ENCODE peak calls at places on chromosome 17, in four cellular contexts. One of them, this sample, is unnamed.

GRCh38 chr17:57706761-57707160 is 38.3 kb downstream of the CCDC182 start:
- DNase-seq in ascending aorta: peak
- DNase-seq in lung: peak
- DNase-seq in PC-3: no peak
- DNase-seq in this sample: no peak

GRCh38 chr17:40614431-40615294 is 33.0 kb downstream of the SMARCE1 start:
- DNase-seq in PC-3: no peak
- DNase-seq in ascending aorta: no peak
- DNase-seq in lung: peak
- DNase-seq in this sample: no peak

GRCh38 chr17:50264263-50265113 is 9.8 kb upstream of the TMEM92 start:
- DNase-seq in PC-3: no peak
- DNase-seq in ascending aorta: peak
- DNase-seq in lung: no peak
- DNase-seq in this sample: no peak

GRCh38 chr17:36602924-36603384 is 1.6 kb downstream of the MRM1 start:
- DNase-seq in PC-3: peak
- DNase-seq in lung: peak
- DNase-seq in ascending aorta: peak
- DNase-seq in this sample: no peak

GRCh38 chr17:52306314-52306713 is 147.8 kb upstream of the CA10 start:
- DNase-seq in lung: no peak
- DNase-seq in PC-3: no peak
- DNase-seq in ascending aorta: no peak
- DNase-seq in this sample: no peak

GRCh38 chr17:13888043-13888442 is 181.3 kb upstream of the COX10 start:
- DNase-seq in lung: no peak
- DNase-seq in PC-3: peak
- DNase-seq in ascending aorta: no peak
- DNase-seq in this sample: no peak

GRCh38 chr17:65914784-65915342 is 277.1 kb downstream of the CEP112 start:
- DNase-seq in ascending aorta: no peak
- DNase-seq in lung: no peak
- DNase-seq in PC-3: peak
- DNase-seq in this sample: no peak

GRCh38 chr17:49565948-49566491 is 9.7 kb upstream of the NXPH3 start:
- DNase-seq in PC-3: peak
- DNase-seq in ascending aorta: peak
- DNase-seq in lung: peak
- DNase-seq in this sample: no peak

GRCh38 chr17:61323015-61323379 is 76.6 kb upstream of the TBX2 start:
- DNase-seq in lung: no peak
- DNase-seq in PC-3: no peak
- DNase-seq in ascending aorta: no peak
- DNase-seq in this sample: no peak

GRCh38 chr17:69213059-69213813 is 15.4 kb downstream of the ABCA10 start:
- DNase-seq in lung: no peak
- DNase-seq in ascending aorta: no peak
- DNase-seq in PC-3: no peak
- DNase-seq in this sample: no peak

GRCh38 chr17:12365805-12366204 is 299.9 kb upstream of the MYOCD start:
- DNase-seq in lung: no peak
- DNase-seq in PC-3: no peak
- DNase-seq in ascending aorta: peak
- DNase-seq in this sample: no peak

GRCh38 chr17:43591750-43592562 is 45.8 kb upstream of the ETV4 start:
- DNase-seq in PC-3: peak
- DNase-seq in lung: peak
- DNase-seq in ascending aorta: peak
- DNase-seq in this sample: no peak

GRCh38 chr17:75271955-75272847 is 1.2 kb upstream of the MIF4GD start:
- DNase-seq in PC-3: peak
- DNase-seq in ascending aorta: no peak
- DNase-seq in lung: no peak
- DNase-seq in this sample: no peak

GRCh38 chr17:42879596-42879985 is 21.0 kb upstream of the G6PC1 start:
- DNase-seq in ascending aorta: no peak
- DNase-seq in lung: no peak
- DNase-seq in PC-3: no peak
- DNase-seq in this sample: no peak

GRCh38 chr17:1928976-1929375 is 96.2 kb downstream of the RTN4RL1 start:
- DNase-seq in ascending aorta: no peak
- DNase-seq in PC-3: no peak
- DNase-seq in lung: no peak
- DNase-seq in this sample: no peak

GRCh38 chr17:35788504-35788998 is 6.9 kb downstream of the MMP28 start:
- DNase-seq in lung: no peak
- DNase-seq in ascending aorta: peak
- DNase-seq in PC-3: peak
- DNase-seq in this sample: peak

GRCh38 chr17:4968166-4968915 is 724 bp upstream of the SPAG7 start:
- DNase-seq in ascending aorta: no peak
- DNase-seq in PC-3: no peak
- DNase-seq in lung: no peak
- DNase-seq in this sample: peak

GRCh38 chr17:17439971-17440843 is 36.6 kb upstream of the MED9 start:
- DNase-seq in PC-3: peak
- DNase-seq in lung: peak
- DNase-seq in ascending aorta: no peak
- DNase-seq in this sample: peak

GRCh38 chr17:33500141-33500540 is 207.0 kb upstream of the ASIC2 start:
- DNase-seq in ascending aorta: no peak
- DNase-seq in PC-3: no peak
- DNase-seq in lung: no peak
- DNase-seq in this sample: no peak

GRCh38 chr17:13931111-13931526 is 138.2 kb upstream of the COX10 start:
- DNase-seq in PC-3: peak
- DNase-seq in lung: peak
- DNase-seq in ascending aorta: no peak
- DNase-seq in this sample: no peak

GRCh38 chr17:74442670-74443515 is 11.0 kb downstream of the GPRC5C start:
- DNase-seq in PC-3: peak
- DNase-seq in lung: peak
- DNase-seq in ascending aorta: peak
- DNase-seq in this sample: no peak

GRCh38 chr17:36879027-36879426 is 58.2 kb upstream of the LHX1 start:
- DNase-seq in lung: no peak
- DNase-seq in PC-3: no peak
- DNase-seq in ascending aorta: no peak
- DNase-seq in this sample: no peak

DNA sequence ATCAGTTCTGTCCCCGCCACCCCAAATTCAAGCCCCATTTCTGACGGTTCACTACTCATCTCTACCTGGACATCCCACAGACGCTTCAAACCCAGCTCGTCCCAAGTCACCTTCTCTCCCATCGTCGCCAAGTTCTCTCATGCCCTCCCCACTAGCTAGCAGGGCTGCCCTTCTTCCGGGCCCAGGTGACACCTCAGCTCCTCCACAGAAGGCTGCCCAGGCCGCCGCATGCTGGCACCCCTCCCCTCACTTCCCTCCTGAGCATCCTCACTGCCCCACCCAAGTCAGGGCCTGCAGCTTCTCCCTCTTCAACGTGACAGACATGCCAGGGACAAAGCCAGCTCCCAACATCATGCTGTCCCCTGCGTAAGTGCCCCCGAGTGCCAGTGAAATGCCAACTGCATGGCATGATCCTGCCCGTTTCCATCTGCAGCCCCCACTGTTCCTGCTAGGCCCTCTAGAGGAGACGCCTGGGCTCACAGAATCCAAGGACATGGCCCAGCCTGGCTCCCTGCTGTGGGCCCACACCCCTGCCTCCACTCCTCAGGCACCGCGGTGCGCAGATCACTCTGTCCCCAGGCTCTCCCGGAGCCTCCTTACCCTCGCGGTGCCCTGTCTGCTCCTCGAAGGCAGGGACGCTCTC is 5.9 kb downstream of the CYB561 start:
- DNase-seq in lung: no peak
- DNase-seq in PC-3: no peak
- DNase-seq in ascending aorta: no peak
- DNase-seq in this sample: no peak
- TF ChIP-seq CTCF in lung: no peak
- TF ChIP-seq CTCF in PC-3: no peak
- TF ChIP-seq CTCF in ascending aorta: no peak
- TF ChIP-seq CTCF in this sample: no peak

GRCh38 chr17:48546924-48547838 is 2.3 kb upstream of the HOXB2 start:
- DNase-seq in PC-3: no peak
- DNase-seq in lung: no peak
- DNase-seq in ascending aorta: no peak
- DNase-seq in this sample: no peak
- H3K4me3 ChIP-seq in PC-3: no peak
- H3K4me3 ChIP-seq in lung: no peak
- H3K4me3 ChIP-seq in ascending aorta: peak
- H3K4me3 ChIP-seq in this sample: peak

DNA sequence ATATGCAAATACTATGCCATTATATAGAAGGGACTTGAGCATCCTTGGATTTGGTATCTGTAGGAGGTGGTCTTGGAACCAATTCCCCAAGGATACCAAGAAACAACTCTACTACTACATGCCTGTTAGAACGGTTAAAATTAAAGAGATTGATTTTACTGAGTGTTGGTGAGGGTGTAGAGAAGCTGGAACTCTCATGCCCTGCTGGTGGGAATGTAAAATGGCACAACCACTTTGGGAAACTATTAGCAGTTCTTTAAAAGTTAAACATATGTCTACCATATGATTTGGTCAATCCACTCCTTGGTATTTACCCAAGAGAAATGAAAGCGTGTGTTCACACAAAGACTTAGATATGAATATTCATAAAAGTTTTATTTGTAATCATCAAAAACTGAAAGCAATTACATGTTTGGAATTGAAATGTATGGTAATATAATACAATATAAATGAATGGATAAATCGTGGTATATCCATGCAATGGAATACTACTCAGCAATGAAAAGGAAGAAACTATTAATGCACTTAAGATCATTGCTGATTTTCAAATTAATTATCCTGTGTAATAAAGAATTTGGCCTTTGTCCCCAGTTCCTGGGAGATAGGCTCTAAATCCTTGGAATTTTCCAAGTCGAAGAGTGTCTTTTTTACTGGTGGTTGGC is 7.8 kb downstream of the MFSD6L start:
- DNase-seq in PC-3: no peak
- DNase-seq in ascending aorta: no peak
- DNase-seq in lung: no peak
- DNase-seq in this sample: no peak
- TF ChIP-seq CTCF in PC-3: peak
- TF ChIP-seq CTCF in ascending aorta: no peak
- TF ChIP-seq CTCF in lung: no peak
- TF ChIP-seq CTCF in this sample: peak

DNA sequence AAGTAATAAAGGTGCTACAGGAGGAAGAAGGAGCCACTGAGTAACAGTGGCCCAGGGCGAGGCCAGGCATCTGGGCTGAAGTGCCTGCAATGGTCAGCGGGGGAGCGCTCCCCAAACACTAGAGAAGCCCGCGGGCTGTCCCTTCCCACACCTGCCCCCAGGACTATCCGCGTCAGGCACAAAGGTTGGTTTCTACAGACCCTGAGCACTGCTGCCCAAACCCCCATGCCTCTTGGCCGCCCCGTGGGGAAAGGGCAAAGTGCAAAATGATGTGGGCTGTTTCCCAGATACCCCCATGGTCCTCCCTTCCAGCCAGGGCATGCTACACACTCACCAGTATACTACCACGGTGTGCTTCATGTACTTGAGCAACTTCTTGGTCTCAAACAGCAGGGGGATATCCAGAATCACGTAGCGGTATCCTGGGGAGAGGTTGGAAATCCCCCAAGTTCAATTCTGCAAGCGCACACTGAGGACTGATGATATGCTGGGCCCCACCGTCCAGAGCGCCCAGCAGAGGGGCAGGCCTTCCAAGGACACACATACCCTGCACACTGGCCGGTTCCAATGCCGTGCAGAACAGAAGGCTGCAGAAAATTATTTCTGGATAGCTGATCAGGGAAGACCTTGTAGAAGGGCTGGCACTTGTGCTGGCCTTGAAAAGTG is 21.5 kb downstream of the DCAKD start:
- DNase-seq in lung: no peak
- DNase-seq in ascending aorta: no peak
- DNase-seq in PC-3: no peak
- DNase-seq in this sample: no peak
- H3K4me3 ChIP-seq in lung: no peak
- H3K4me3 ChIP-seq in ascending aorta: no peak
- H3K4me3 ChIP-seq in PC-3: no peak
- H3K4me3 ChIP-seq in this sample: no peak

GRCh38 chr17:72353502-72353901 is 232.7 kb downstream of the SOX9 start:
- DNase-seq in lung: no peak
- DNase-seq in ascending aorta: no peak
- DNase-seq in PC-3: no peak
- DNase-seq in this sample: no peak
- TF ChIP-seq CTCF in lung: no peak
- TF ChIP-seq CTCF in ascending aorta: no peak
- TF ChIP-seq CTCF in PC-3: no peak
- TF ChIP-seq CTCF in this sample: no peak

GRCh38 chr17:41678907-41679739 is 9.6 kb upstream of the EIF1 start:
- DNase-seq in ascending aorta: no peak
- DNase-seq in PC-3: peak
- DNase-seq in lung: peak
- DNase-seq in this sample: peak
- H3K4me3 ChIP-seq in ascending aorta: no peak
- H3K4me3 ChIP-seq in PC-3: peak
- H3K4me3 ChIP-seq in lung: peak
- H3K4me3 ChIP-seq in this sample: peak

GRCh38 chr17:80363120-80363515 is 51.8 kb upstream of the ENDOV start:
- DNase-seq in PC-3: no peak
- DNase-seq in lung: no peak
- DNase-seq in ascending aorta: no peak
- DNase-seq in this sample: no peak

GRCh38 chr17:80365001-80365965 is 49.7 kb upstream of the ENDOV start:
- DNase-seq in PC-3: no peak
- DNase-seq in lung: no peak
- DNase-seq in ascending aorta: no peak
- DNase-seq in this sample: no peak

GRCh38 chr17:80363518-80364090 is 51.4 kb upstream of the ENDOV start:
- DNase-seq in PC-3: no peak
- DNase-seq in lung: no peak
- DNase-seq in ascending aorta: no peak
- DNase-seq in this sample: no peak

GRCh38 chr17:80362428-80363119 is 52.4 kb upstream of the ENDOV start:
- DNase-seq in PC-3: no peak
- DNase-seq in lung: no peak
- DNase-seq in ascending aorta: no peak
- DNase-seq in this sample: no peak

DNA sequence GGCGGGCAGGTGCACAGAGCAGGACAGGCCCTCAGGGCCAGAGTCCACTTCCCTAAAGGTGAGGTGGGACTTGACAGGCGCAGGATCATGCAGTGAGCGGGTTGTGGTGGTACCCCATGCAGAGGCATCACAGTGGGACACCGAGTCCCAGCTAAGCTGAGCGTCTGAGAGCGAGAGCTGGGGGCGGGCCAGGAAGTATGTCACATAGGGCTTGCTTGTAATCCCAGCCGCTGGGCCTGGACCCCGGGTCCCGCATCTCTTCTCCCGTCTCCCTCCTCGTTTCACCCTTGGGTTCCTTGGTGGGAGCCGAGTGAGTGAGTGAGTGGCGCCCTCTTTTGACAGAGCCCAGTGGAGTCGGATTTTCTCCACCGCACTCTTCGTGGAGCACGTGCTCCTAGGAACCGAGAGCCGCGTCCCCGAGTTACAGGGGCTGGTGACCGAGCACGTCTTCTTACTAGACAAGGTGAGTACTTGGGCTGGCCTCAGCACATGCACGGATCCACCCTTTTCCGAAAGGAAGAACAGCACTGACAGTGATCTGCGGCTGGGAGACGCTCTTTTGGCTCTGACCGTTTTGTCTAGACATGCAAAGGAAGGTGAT is 50.8 kb upstream of the ENDOV start:
- DNase-seq in lung: no peak
- DNase-seq in PC-3: peak
- DNase-seq in ascending aorta: no peak
- DNase-seq in this sample: no peak
- TF ChIP-seq CTCF in lung: no peak
- TF ChIP-seq CTCF in PC-3: peak
- TF ChIP-seq CTCF in ascending aorta: no peak
- TF ChIP-seq CTCF in this sample: peak